ENCODE peak calls at places on chromosome 4, in seven cellular contexts. M is HepG2, X is K562, W is H1, Q is GM12891, R is GM12878, A is SK-N-SH. S is an unnamed sample.

GRCh38 chr4:8228319-8229250 is 29.5 kb downstream of the SH3TC1 start:
- DNase-seq in M (no peak), X (peak; percentile 35), W (no peak), Q (peak; percentile 66), R (peak; percentile 76), A (no peak), S (peak; percentile 74)

GRCh38 chr4:187993827-187994226 is 1.7 kb upstream of the ZFP42 start:
- DNase-seq in M (no peak), X (peak; percentile 22), W (peak; percentile 86), Q (no peak), R (no peak), A (no peak), S (no peak)

GRCh38 chr4:108533245-108533844 is 87.0 kb upstream of the RPL34 start:
- DNase-seq in M (no peak), X (no peak), W (no peak), Q (no peak), R (no peak), A (no peak), S (no peak)

GRCh38 chr4:20904966-20905365 is 204.7 kb downstream of the PACRGL start:
- DNase-seq in M (no peak), X (no peak), W (no peak), Q (no peak), R (no peak), A (no peak), S (no peak)

GRCh38 chr4:53463340-53463739 is 85.9 kb downstream of the FIP1L1 start:
- DNase-seq in M (no peak), X (no peak), W (no peak), Q (no peak), R (no peak), A (no peak), S (no peak)

GRCh38 chr4:139665079-139665689 is 435 bp upstream of the MGST2 start:
- DNase-seq in M (no peak), X (no peak), W (no peak), Q (no peak), R (no peak), A (no peak), S (no peak)

GRCh38 chr4:39860804-39861203 is 116.9 kb downstream of the PDS5A start:
- DNase-seq in M (no peak), X (no peak), W (no peak), Q (no peak), R (no peak), A (no peak), S (no peak)

GRCh38 chr4:51925307-51925706 is 82.4 kb downstream of the DCUN1D4 start:
- DNase-seq in M (no peak), X (no peak), W (no peak), Q (no peak), R (no peak), A (no peak), S (no peak)

GRCh38 chr4:337143-337931 is at the start of gene ZNF141:
- DNase-seq in M (no peak), X (no peak), W (peak; percentile 86), Q (peak; percentile 94), R (peak; percentile 95), A (peak; percentile 97), S (peak; percentile 95)

GRCh38 chr4:114250439-114250891 is 271.0 kb upstream of the ARSJ start:
- DNase-seq in M (no peak), X (no peak), W (no peak), Q (no peak), R (no peak), A (no peak), S (no peak)

GRCh38 chr4:120753854-120754253 is 168.7 kb downstream of the PRDM5 start:
- DNase-seq in M (no peak), X (no peak), W (no peak), Q (no peak), R (no peak), A (peak; percentile 30), S (no peak)

GRCh38 chr4:168848112-168848511 is 161.9 kb downstream of the CBR4 start:
- DNase-seq in M (peak; percentile 3), X (no peak), W (no peak), Q (no peak), R (no peak), A (peak; percentile 44), S (no peak)

GRCh38 chr4:139901516-139902327 is 236.1 kb downstream of the MGST2 start:
- DNase-seq in M (no peak), X (no peak), W (no peak), Q (no peak), R (no peak), A (peak; percentile 46), S (no peak)

GRCh38 chr4:1001561-1002130 is 8.4 kb upstream of the SLC26A1 start:
- DNase-seq in M (no peak), X (no peak), W (no peak), Q (no peak), R (no peak), A (no peak), S (no peak)

GRCh38 chr4:1246901-1247810 is 1.8 kb downstream of the CTBP1 start:
- DNase-seq in M (no peak), X (peak; percentile 43), W (peak; percentile 44), Q (peak; percentile 62), R (no peak), A (peak; percentile 64), S (peak; percentile 50)

GRCh38 chr4:56129431-56129861 is 180.7 kb downstream of the CEP135 start:
- DNase-seq in M (peak; percentile 56), X (peak; percentile 17), W (peak; percentile 72), Q (no peak), R (no peak), A (no peak), S (no peak)

GRCh38 chr4:164531336-164531735 is 222.6 kb upstream of the SMIM31 start:
- DNase-seq in M (no peak), X (no peak), W (no peak), Q (no peak), R (no peak), A (no peak), S (no peak)

GRCh38 chr4:87848622-87849351 is 16.0 kb downstream of the MEPE start:
- DNase-seq in M (peak; percentile 47), X (peak; percentile 45), W (no peak), Q (peak; percentile 16), R (no peak), A (peak; percentile 58), S (no peak)

GRCh38 chr4:66300336-66300934 is 630.1 kb upstream of the EPHA5 start:
- DNase-seq in M (no peak), X (no peak), W (no peak), Q (no peak), R (no peak), A (no peak), S (no peak)

GRCh38 chr4:159155119-159155518 is 52.2 kb downstream of the RAPGEF2 start:
- DNase-seq in M (no peak), X (no peak), W (no peak), Q (no peak), R (no peak), A (no peak), S (no peak)

GRCh38 chr4:159150380-159150779 is 47.5 kb downstream of the RAPGEF2 start:
- DNase-seq in M (no peak), X (no peak), W (no peak), Q (no peak), R (no peak), A (no peak), S (no peak)

GRCh38 chr4:159153669-159154068 is 50.8 kb downstream of the RAPGEF2 start:
- DNase-seq in M (no peak), X (no peak), W (no peak), Q (no peak), R (no peak), A (no peak), S (no peak)

GRCh38 chr4:159151701-159152100 is 48.8 kb downstream of the RAPGEF2 start:
- DNase-seq in M (no peak), X (no peak), W (no peak), Q (no peak), R (no peak), A (no peak), S (no peak)

DNA sequence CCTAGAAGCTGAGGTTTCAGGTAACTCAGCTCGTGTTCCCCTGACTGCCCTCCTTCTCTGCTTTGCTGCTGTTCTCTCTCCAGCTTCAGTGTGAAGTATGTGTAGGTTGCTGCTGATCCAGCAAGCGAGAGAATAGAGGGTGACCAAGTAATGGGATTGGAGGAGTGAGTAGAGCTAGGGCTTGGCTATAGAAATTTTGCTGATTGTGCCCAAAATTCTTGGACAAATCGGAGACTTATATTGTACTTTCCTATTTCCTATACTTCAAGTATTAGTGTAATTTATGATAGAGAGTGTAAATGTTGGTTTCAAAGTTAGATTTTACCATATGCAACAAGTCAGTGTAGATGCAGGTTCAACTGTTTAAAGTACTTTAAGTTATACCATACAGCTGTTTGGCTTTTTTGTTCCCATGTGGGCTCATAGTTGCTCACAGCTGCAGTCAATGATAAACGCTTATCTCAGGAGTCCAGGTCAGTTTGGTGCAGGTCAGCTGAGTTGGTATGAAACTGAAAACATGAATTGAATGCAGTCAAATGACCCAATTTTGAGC is 48.0 kb downstream of the RAPGEF2 start:
- DNase-seq in M (no peak), X (peak; percentile 82), W (no peak), Q (no peak), R (no peak), A (no peak), S (no peak)
- TF ChIP-seq TAF1 in M (no peak), X (peak; percentile 30), W (no peak), Q (no peak), R (no peak), A (no peak), S (no peak)

GRCh38 chr4:54800831-54801530 is 143.2 kb downstream of the KIT start:
- DNase-seq in M (no peak), X (no peak), W (no peak), Q (no peak), R (no peak), A (no peak), S (no peak)
- TF ChIP-seq TAF1 in M (no peak), X (no peak), W (no peak), Q (no peak), R (no peak), A (no peak), S (no peak)

GRCh38 chr4:111174331-111174730 is 551.5 kb upstream of the PITX2 start:
- DNase-seq in M (no peak), X (no peak), W (no peak), Q (no peak), R (no peak), A (no peak), S (no peak)
- TF ChIP-seq TAF1 in M (no peak), X (no peak), W (no peak), Q (no peak), R (no peak), A (no peak), S (no peak)

DNA sequence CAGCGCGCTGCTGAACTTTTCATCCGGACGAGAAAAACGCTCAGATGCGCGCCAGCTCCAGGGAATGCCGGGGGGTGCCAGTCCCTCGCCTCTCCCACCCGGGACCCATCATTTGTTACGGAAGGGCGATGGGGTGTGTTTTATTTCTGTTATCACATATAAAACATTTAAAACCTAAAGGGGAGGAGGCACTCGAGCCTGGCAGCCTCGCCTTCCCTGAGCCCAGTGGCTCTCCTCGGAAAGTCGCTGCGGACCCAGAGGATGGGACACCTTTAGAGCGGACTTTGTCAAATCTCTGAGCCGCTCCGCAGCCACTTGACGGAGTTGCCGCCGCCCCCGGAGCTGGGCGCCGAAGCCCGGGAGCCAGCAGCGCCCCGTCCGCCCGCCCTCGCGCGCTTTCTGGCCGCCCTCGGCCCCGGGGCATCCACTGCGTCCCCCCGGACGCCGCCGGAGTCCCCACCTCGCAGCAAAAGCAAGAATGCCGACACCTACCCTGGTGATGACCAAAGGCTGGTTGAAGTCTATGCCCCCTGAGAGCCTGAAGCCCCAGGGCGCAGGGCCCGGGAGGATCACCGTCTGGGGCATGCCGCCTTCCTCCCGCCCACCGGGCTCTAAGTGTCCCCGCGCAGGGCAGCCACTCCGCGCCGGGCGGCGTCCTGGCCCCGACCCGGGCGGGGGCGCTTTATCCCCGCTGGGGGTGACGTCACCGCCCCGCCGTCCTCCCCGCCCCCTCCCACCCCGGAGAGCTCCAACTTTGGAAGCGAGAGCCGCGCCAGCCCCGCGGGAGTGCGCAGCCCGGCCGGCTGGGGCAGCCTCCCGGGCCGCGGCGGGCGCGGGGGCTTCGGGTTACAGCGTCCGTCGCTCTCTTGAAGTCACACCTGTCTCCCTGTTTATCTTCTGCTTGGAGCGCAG is at the start of gene PDLIM3:
- DNase-seq in M (peak; percentile 27), X (peak; percentile 70), W (peak; percentile 79), Q (peak; percentile 29), R (no peak), A (peak; percentile 89), S (peak; percentile 42)
- TF ChIP-seq TAF1 in M (peak; percentile 35), X (no peak), W (no peak), Q (no peak), R (no peak), A (no peak), S (no peak)